ENCODE peak calls at places on chromosome 7, in ten cellular contexts. One of them, this sample, is unnamed.
A peak's percentile ranks its signal among the peaks of the same experiment; 100 is the strongest.

GRCh38 chr7:38671901-38672559 is 40.9 kb upstream of the AMPH start:
- DNase-seq in astrocyte: no peak
- DNase-seq in kidney epithelial cell: no peak
- DNase-seq in A673: no peak
- DNase-seq in heart left ventricle: no peak
- DNase-seq in kidney: no peak
- DNase-seq in IMR-90: no peak
- DNase-seq in cardiac muscle cell: no peak
- DNase-seq in tibial artery: no peak
- DNase-seq in cardiac fibroblast: no peak
- DNase-seq in this sample: no peak

GRCh38 chr7:76011437-76011836 is 17.0 kb upstream of the TMEM120A start:
- DNase-seq in astrocyte: peak; percentile 48
- DNase-seq in kidney epithelial cell: no peak
- DNase-seq in A673: no peak
- DNase-seq in heart left ventricle: peak; percentile 85
- DNase-seq in kidney: no peak
- DNase-seq in IMR-90: peak; percentile 90
- DNase-seq in cardiac muscle cell: peak; percentile 79
- DNase-seq in tibial artery: no peak
- DNase-seq in cardiac fibroblast: peak; percentile 89
- DNase-seq in this sample: no peak

GRCh38 chr7:111953611-111954010 is 252.6 kb downstream of the DOCK4 start:
- DNase-seq in astrocyte: no peak
- DNase-seq in kidney epithelial cell: no peak
- DNase-seq in A673: peak; percentile 69
- DNase-seq in heart left ventricle: no peak
- DNase-seq in kidney: no peak
- DNase-seq in IMR-90: no peak
- DNase-seq in cardiac muscle cell: no peak
- DNase-seq in tibial artery: no peak
- DNase-seq in cardiac fibroblast: peak; percentile 40
- DNase-seq in this sample: peak; percentile 26

GRCh38 chr7:34061175-34061574 is 155.8 kb downstream of the BMPER start:
- DNase-seq in astrocyte: peak; percentile 88
- DNase-seq in kidney epithelial cell: peak; percentile 63
- DNase-seq in A673: peak; percentile 63
- DNase-seq in heart left ventricle: no peak
- DNase-seq in kidney: no peak
- DNase-seq in IMR-90: peak; percentile 93
- DNase-seq in cardiac muscle cell: no peak
- DNase-seq in tibial artery: no peak
- DNase-seq in cardiac fibroblast: peak; percentile 93
- DNase-seq in this sample: no peak

GRCh38 chr7:47314728-47315601 is 266.9 kb downstream of the TNS3 start:
- DNase-seq in astrocyte: peak; percentile 89
- DNase-seq in kidney epithelial cell: no peak
- DNase-seq in A673: no peak
- DNase-seq in heart left ventricle: peak; percentile 71
- DNase-seq in kidney: peak; percentile 89
- DNase-seq in IMR-90: peak; percentile 88
- DNase-seq in cardiac muscle cell: peak; percentile 51
- DNase-seq in tibial artery: no peak
- DNase-seq in cardiac fibroblast: peak; percentile 66
- DNase-seq in this sample: no peak

GRCh38 chr7:4249241-4249640 is 432.9 kb upstream of the FOXK1 start:
- DNase-seq in astrocyte: no peak
- DNase-seq in kidney epithelial cell: no peak
- DNase-seq in A673: no peak
- DNase-seq in heart left ventricle: no peak
- DNase-seq in kidney: no peak
- DNase-seq in IMR-90: no peak
- DNase-seq in cardiac muscle cell: no peak
- DNase-seq in tibial artery: peak; percentile 6
- DNase-seq in cardiac fibroblast: no peak
- DNase-seq in this sample: no peak

GRCh38 chr7:147803625-147804024 is 786.9 kb upstream of the C7orf33 start:
- DNase-seq in astrocyte: no peak
- DNase-seq in kidney epithelial cell: no peak
- DNase-seq in A673: peak; percentile 51
- DNase-seq in heart left ventricle: no peak
- DNase-seq in kidney: no peak
- DNase-seq in IMR-90: no peak
- DNase-seq in cardiac muscle cell: no peak
- DNase-seq in tibial artery: no peak
- DNase-seq in cardiac fibroblast: no peak
- DNase-seq in this sample: no peak

GRCh38 chr7:105675873-105676484 is 94.7 kb upstream of the EFCAB10 start:
- DNase-seq in astrocyte: no peak
- DNase-seq in kidney epithelial cell: no peak
- DNase-seq in A673: no peak
- DNase-seq in heart left ventricle: peak; percentile 71
- DNase-seq in kidney: no peak
- DNase-seq in IMR-90: no peak
- DNase-seq in cardiac muscle cell: peak; percentile 59
- DNase-seq in tibial artery: no peak
- DNase-seq in cardiac fibroblast: no peak
- DNase-seq in this sample: peak; percentile 45

GRCh38 chr7:90766814-90767564 is 170.9 kb downstream of the CDK14 start:
- DNase-seq in astrocyte: peak; percentile 72
- DNase-seq in kidney epithelial cell: peak; percentile 83
- DNase-seq in A673: peak; percentile 61
- DNase-seq in heart left ventricle: peak; percentile 77
- DNase-seq in kidney: no peak
- DNase-seq in IMR-90: peak; percentile 82
- DNase-seq in cardiac muscle cell: peak; percentile 78
- DNase-seq in tibial artery: peak; percentile 28
- DNase-seq in cardiac fibroblast: peak; percentile 86
- DNase-seq in this sample: no peak

GRCh38 chr7:100122568-100122967 is 3.1 kb downstream of the CNPY4 start:
- DNase-seq in astrocyte: no peak
- DNase-seq in kidney epithelial cell: no peak
- DNase-seq in A673: no peak
- DNase-seq in heart left ventricle: no peak
- DNase-seq in kidney: no peak
- DNase-seq in IMR-90: no peak
- DNase-seq in cardiac muscle cell: no peak
- DNase-seq in tibial artery: no peak
- DNase-seq in cardiac fibroblast: no peak
- DNase-seq in this sample: no peak

GRCh38 chr7:27156901-27157716 is 634 bp upstream of the HOXA7 start:
- DNase-seq in astrocyte: no peak
- DNase-seq in kidney epithelial cell: no peak
- DNase-seq in A673: no peak
- DNase-seq in heart left ventricle: no peak
- DNase-seq in kidney: peak; percentile 77
- DNase-seq in IMR-90: no peak
- DNase-seq in cardiac muscle cell: no peak
- DNase-seq in tibial artery: no peak
- DNase-seq in cardiac fibroblast: no peak
- DNase-seq in this sample: no peak
- H3K4me3 ChIP-seq in astrocyte: no peak overlapping the region
- H3K4me3 ChIP-seq in kidney epithelial cell: peak overlapping the region; percentile 76
- H3K4me3 ChIP-seq in A673: peak overlapping the region; percentile 49
- H3K4me3 ChIP-seq in heart left ventricle: no peak overlapping the region
- H3K4me3 ChIP-seq in kidney: peak overlapping the region; percentile 64
- H3K4me3 ChIP-seq in IMR-90: peak overlapping the region; percentile 69
- H3K4me3 ChIP-seq in cardiac muscle cell: no peak overlapping the region
- H3K4me3 ChIP-seq in tibial artery: peak overlapping the region; percentile 62
- H3K4me3 ChIP-seq in cardiac fibroblast: no peak overlapping the region
- H3K4me3 ChIP-seq in this sample: no peak overlapping the region

GRCh38 chr7:26367219-26367711 is 75.6 kb downstream of the SNX10 start:
- DNase-seq in astrocyte: no peak
- DNase-seq in kidney epithelial cell: no peak
- DNase-seq in A673: no peak
- DNase-seq in heart left ventricle: no peak
- DNase-seq in kidney: no peak
- DNase-seq in IMR-90: no peak
- DNase-seq in cardiac muscle cell: no peak
- DNase-seq in tibial artery: no peak
- DNase-seq in cardiac fibroblast: no peak
- DNase-seq in this sample: no peak

GRCh38 chr7:26363465-26363864 is 71.8 kb downstream of the SNX10 start:
- DNase-seq in astrocyte: no peak
- DNase-seq in kidney epithelial cell: no peak
- DNase-seq in A673: no peak
- DNase-seq in heart left ventricle: no peak
- DNase-seq in kidney: no peak
- DNase-seq in IMR-90: no peak
- DNase-seq in cardiac muscle cell: no peak
- DNase-seq in tibial artery: no peak
- DNase-seq in cardiac fibroblast: no peak
- DNase-seq in this sample: no peak

GRCh38 chr7:26368542-26368941 is 76.9 kb downstream of the SNX10 start:
- DNase-seq in astrocyte: no peak
- DNase-seq in kidney epithelial cell: no peak
- DNase-seq in A673: no peak
- DNase-seq in heart left ventricle: no peak
- DNase-seq in kidney: no peak
- DNase-seq in IMR-90: peak; percentile 23
- DNase-seq in cardiac muscle cell: no peak
- DNase-seq in tibial artery: no peak
- DNase-seq in cardiac fibroblast: no peak
- DNase-seq in this sample: no peak

GRCh38 chr7:26365897-26366267 is 74.2 kb downstream of the SNX10 start:
- DNase-seq in astrocyte: no peak
- DNase-seq in kidney epithelial cell: no peak
- DNase-seq in A673: no peak
- DNase-seq in heart left ventricle: no peak
- DNase-seq in kidney: no peak
- DNase-seq in IMR-90: no peak
- DNase-seq in cardiac muscle cell: no peak
- DNase-seq in tibial artery: no peak
- DNase-seq in cardiac fibroblast: no peak
- DNase-seq in this sample: no peak

DNA sequence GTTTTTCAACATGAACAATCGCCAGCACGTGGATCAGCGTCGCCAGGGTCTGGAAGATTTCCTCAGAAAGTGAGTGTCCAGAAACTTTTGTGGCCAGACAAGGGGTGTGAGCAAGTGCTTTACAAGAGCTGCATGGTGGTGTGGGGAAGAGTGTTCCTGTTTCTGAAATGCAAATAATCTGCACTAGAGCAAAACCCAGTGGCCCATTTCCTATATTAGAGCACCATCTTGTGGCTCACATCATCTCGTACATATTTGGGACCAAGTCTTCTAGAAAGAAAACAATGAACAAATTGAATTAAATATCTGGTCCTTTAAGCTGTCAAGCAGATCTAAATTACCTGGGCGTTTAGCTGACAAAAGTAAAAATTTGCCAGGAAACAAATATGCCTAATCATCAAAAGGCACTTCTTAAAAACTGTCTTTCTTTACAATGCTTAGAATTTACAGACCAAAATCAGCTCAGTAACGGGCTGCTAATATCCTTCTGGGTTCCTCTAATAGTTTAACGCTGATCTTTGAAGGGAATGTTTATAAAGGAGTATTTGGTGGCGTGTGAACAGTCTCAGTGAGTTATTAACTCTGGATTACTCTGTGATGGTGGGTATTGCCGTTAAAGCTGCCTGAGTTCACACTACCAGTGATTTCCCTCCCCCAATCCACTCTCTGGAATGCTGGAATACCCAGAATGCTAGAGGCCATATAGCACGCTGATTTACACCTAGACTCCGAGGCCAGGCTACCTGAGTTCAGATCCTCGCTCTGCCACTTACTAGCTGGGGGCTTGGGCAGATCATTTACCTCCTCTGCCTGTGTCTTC is 73.6 kb downstream of the SNX10 start:
- DNase-seq in astrocyte: peak; percentile 42
- DNase-seq in kidney epithelial cell: no peak
- DNase-seq in A673: peak; percentile 81
- DNase-seq in heart left ventricle: no peak
- DNase-seq in kidney: no peak
- DNase-seq in IMR-90: peak; percentile 77
- DNase-seq in cardiac muscle cell: peak; percentile 78
- DNase-seq in tibial artery: no peak
- DNase-seq in cardiac fibroblast: peak; percentile 81
- DNase-seq in this sample: peak; percentile 92
- TF ChIP-seq CTCF in astrocyte: peak; percentile 80
- TF ChIP-seq CTCF in kidney epithelial cell: peak; percentile 60
- TF ChIP-seq CTCF in A673: peak; percentile 72
- TF ChIP-seq CTCF in heart left ventricle: peak; percentile 78
- TF ChIP-seq CTCF in kidney: peak; percentile 84
- TF ChIP-seq CTCF in IMR-90: peak; percentile 93
- TF ChIP-seq CTCF in cardiac muscle cell: peak; percentile 71
- TF ChIP-seq CTCF in tibial artery: peak; percentile 78
- TF ChIP-seq CTCF in cardiac fibroblast: peak; percentile 57
- TF ChIP-seq CTCF in this sample: peak; percentile 64

DNA sequence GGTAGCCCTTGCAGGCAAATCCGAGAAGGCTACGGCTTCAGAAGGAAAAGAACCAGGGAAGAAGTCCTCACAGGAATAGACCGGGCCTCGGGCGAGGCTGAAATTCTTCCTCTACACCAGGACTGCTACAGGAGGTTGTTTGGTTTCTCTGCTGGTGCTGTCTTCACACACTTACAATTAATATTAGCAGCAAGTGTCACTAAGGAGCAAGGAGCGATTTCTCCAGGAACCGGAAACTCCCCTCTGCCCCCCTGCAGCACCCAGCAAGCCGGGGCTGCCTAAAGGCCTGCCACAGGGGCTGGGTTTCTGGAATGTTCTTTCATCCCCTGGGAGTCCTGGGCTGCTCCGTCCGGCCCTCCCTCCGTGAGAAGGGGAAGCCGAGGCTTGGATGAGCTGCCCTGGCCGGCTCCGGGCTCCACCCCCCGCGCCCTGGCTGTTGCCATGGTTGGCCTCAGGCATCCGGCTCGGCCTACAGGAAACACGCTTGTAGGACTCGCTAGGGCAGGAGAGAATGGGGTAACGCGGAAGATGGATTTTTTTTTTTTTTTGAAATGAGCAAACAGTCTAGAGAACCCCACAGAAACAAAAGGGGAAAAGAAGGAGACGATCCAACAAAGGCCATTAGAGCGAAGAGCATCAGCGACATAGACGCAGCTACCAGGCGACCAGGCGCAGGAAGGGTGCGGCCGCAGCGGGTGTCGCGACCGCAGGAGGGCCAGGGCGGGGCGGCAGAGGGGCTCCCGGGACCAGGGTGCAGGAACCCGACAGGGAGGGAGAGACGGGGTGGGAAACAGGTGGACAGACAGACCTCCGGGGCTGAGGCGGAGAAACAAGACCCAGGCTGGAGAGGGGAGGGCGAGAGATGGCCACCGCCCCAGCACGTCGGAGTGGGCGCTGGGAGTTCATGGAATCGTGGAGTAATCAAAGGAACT is 33.0 kb downstream of the EN2 start:
- DNase-seq in astrocyte: no peak
- DNase-seq in kidney epithelial cell: no peak
- DNase-seq in A673: no peak
- DNase-seq in heart left ventricle: peak; percentile 68
- DNase-seq in kidney: peak; percentile 90
- DNase-seq in IMR-90: no peak
- DNase-seq in cardiac muscle cell: no peak
- DNase-seq in tibial artery: no peak
- DNase-seq in cardiac fibroblast: no peak
- DNase-seq in this sample: peak; percentile 35
- H3K4me3 ChIP-seq in astrocyte: peak overlapping the region; percentile 10
- H3K4me3 ChIP-seq in kidney epithelial cell: peak overlapping the region; percentile 9
- H3K4me3 ChIP-seq in A673: no peak overlapping the region
- H3K4me3 ChIP-seq in heart left ventricle: peak overlapping the region; percentile 39
- H3K4me3 ChIP-seq in kidney: peak overlapping the region; percentile 31
- H3K4me3 ChIP-seq in IMR-90: no peak overlapping the region
- H3K4me3 ChIP-seq in cardiac muscle cell: no peak overlapping the region
- H3K4me3 ChIP-seq in tibial artery: peak overlapping the region; percentile 35
- H3K4me3 ChIP-seq in cardiac fibroblast: peak overlapping the region; percentile 24
- H3K4me3 ChIP-seq in this sample: peak overlapping the region; percentile 22

GRCh38 chr7:65722361-65722792 is 150.5 kb upstream of the VKORC1L1 start:
- DNase-seq in astrocyte: no peak
- DNase-seq in kidney epithelial cell: no peak
- DNase-seq in A673: peak; percentile 33
- DNase-seq in heart left ventricle: peak; percentile 46
- DNase-seq in kidney: no peak
- DNase-seq in IMR-90: peak; percentile 11
- DNase-seq in cardiac muscle cell: peak; percentile 62
- DNase-seq in tibial artery: no peak
- DNase-seq in cardiac fibroblast: peak; percentile 41
- DNase-seq in this sample: peak; percentile 65
- TF ChIP-seq CTCF in astrocyte: peak; percentile 56
- TF ChIP-seq CTCF in kidney epithelial cell: peak; percentile 77
- TF ChIP-seq CTCF in A673: peak; percentile 85
- TF ChIP-seq CTCF in heart left ventricle: peak; percentile 83
- TF ChIP-seq CTCF in kidney: peak; percentile 81
- TF ChIP-seq CTCF in IMR-90: peak; percentile 69
- TF ChIP-seq CTCF in cardiac muscle cell: peak; percentile 80
- TF ChIP-seq CTCF in tibial artery: peak; percentile 23
- TF ChIP-seq CTCF in cardiac fibroblast: peak; percentile 73
- TF ChIP-seq CTCF in this sample: peak; percentile 73